ENCODE peak calls at places on chromosome 14, in four cellular contexts. R is Peyer's patch, B is GM12878, K is A549. D is an unnamed sample.
A peak's percentile ranks its signal among the peaks of the same experiment; 100 is the strongest.

GRCh38 chr14:80005561-80005960 is 205.7 kb downstream of the DIO2 start:
- DNase-seq in R (no peak), B (no peak), K (no peak), D (no peak)

GRCh38 chr14:45968037-45968436 is 683.5 kb downstream of the RPL10L start:
- DNase-seq in K (no peak), R (no peak), B (no peak), D (no peak)

GRCh38 chr14:102829106-102829505 is 51.9 kb downstream of the TRAF3 start:
- DNase-seq in B (no peak), K (no peak), R (no peak), D (no peak)

GRCh38 chr14:65840786-65841185 is 428.3 kb downstream of the FUT8 start:
- DNase-seq in B (no peak), R (no peak), K (no peak), D (no peak)

GRCh38 chr14:52015411-52016030 is 26.2 kb downstream of the RTRAF start:
- DNase-seq in B (no peak), K (peak; percentile 39), R (no peak), D (no peak)

GRCh38 chr14:53927171-53927570 is 29.5 kb downstream of the BMP4 start:
- DNase-seq in B (no peak), R (no peak), K (no peak), D (no peak)

GRCh38 chr14:22845821-22846625 is 9.6 kb downstream of the MMP14 start:
- DNase-seq in B (no peak), K (no peak), R (no peak), D (no peak)

GRCh38 chr14:98684486-98684885 is 587.5 kb downstream of the BCL11B start:
- DNase-seq in K (no peak), B (no peak), R (no peak), D (no peak)

GRCh38 chr14:105255021-105255507 is 6.7 kb downstream of the BTBD6 start:
- DNase-seq in B (no peak), K (no peak), R (no peak), D (no peak)

GRCh38 chr14:33714527-33715222 is 236.2 kb downstream of the EGLN3 start:
- DNase-seq in R (no peak), B (no peak), K (no peak), D (no peak)

GRCh38 chr14:49972199-49972671 is 79.4 kb downstream of the ARF6 start:
- DNase-seq in R (no peak), B (no peak), K (peak; percentile 66), D (no peak)

GRCh38 chr14:49975286-49975685 is 82.4 kb downstream of the ARF6 start:
- DNase-seq in K (peak; percentile 83), R (peak; percentile 51), B (no peak), D (no peak)

GRCh38 chr14:49971156-49972141 is 78.6 kb downstream of the ARF6 start:
- DNase-seq in R (peak; percentile 84), B (peak; percentile 89), K (no peak), D (no peak)

GRCh38 chr14:49970474-49971147 is 77.7 kb downstream of the ARF6 start:
- DNase-seq in B (no peak), K (no peak), R (no peak), D (no peak)

GRCh38 chr14:49972840-49973239 is 80.0 kb downstream of the ARF6 start:
- DNase-seq in R (peak; percentile 72), B (no peak), K (peak; percentile 88), D (peak; percentile 54)
- TF ChIP-seq POLR2A in R (peak; percentile 26), B (no peak), K (no peak), D (no peak)

GRCh38 chr14:90381011-90381790 is 15.6 kb upstream of the CALM1 start:
- DNase-seq in K (no peak), R (peak; percentile 71), B (no peak), D (peak; percentile 59)
- TF ChIP-seq POLR2A in K (no peak), R (peak; percentile 72), B (no peak), D (no peak)

DNA sequence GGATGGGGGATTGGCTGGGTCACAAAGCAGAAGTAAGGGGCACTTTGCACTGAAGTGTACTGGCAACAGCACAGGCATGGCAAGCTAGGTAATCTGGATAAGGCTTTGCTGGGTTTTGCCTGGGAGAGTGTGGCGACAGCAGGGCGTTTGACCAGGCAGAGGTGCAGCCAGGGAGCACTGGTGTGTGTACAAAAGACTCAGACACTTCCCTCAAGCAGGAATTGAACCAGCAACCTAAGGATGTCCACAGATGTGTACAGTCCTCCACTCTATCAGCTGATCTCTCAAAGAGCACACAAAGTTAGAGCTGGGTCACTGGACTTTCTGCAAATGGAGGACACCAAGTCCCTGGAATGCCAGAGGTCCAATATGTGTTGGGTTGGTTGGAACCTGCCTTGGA is 15.4 kb upstream of the RNASE4 start:
- DNase-seq in R (no peak), K (peak; percentile 63), B (no peak), D (no peak)
- TF ChIP-seq POLR2A in R (no peak), K (no peak), B (no peak), D (no peak)

DNA sequence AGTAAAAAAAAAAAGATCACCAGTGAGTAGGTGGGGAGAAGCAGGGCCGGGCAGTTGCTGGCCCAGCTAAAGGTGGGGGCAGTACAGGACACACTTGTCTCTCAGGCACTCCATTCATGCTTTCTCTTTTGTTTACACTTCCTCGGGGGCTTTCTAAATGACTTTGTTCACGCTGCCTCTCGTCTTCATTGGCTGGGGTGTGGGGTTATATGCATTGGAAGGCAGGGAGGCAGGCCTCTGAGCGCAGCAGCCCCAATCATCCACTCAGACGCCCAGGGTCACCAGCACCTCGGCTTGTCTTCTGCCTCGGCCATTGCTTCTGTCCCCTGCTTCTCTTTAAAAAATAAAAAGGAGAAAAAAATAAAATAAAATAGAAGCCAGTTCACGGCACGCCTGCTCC is 369 bp downstream of the TGFB3 start:
- DNase-seq in K (no peak), R (no peak), B (peak; percentile 60), D (peak; percentile 36)
- TF ChIP-seq POLR2A in K (no peak), R (no peak), B (no peak), D (no peak)

DNA sequence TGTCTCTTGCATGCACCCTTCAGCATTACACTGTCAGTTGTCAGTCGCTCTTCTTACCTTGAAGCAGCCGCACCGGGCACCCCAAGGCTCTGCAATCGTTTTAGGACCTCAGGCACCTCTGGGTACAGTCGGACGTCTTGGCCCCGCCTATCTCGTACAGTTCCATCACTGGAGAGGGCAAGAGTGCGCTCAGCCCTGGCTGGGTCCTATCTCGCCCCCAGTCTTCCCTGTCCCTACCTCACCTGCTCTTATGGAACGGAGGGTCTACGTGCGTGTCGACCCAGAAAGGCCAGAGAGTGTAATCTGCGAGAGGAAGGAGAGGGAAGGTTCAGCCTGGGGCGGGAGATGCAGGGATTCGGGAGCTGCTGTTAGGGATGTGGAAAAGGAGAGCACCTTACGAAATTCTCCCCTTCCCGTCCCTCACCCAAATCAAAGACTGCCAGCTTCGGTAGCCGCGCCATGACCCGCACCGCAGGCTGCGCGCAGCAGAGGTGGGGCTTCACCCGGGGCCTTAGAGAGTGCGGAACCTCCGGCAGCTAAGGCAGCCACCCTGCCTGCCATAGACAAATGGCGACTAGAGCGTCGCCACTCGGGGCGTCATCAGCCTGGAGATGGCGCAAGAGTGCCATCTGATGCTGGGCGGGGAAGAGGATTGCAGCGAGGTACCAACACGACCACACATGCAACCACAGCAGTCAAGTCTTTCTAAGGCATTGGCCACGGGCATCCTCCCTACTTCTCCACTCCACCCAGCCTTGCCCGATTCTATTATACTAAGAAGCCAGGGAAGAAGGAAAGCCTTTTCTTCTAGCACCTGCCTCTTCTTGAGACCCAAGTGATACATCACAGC is at the start of gene MDP1:
- DNase-seq in R (peak; percentile 94), K (peak; percentile 90), B (peak; percentile 79), D (peak; percentile 81)
- TF ChIP-seq POLR2A in R (peak; percentile 76), K (peak; percentile 86), B (peak; percentile 93), D (peak; percentile 66)

GRCh38 chr14:76902591-76902990 is 76.4 kb downstream of the LRRC74A start:
- DNase-seq in K (no peak), R (no peak), B (no peak), D (no peak)

GRCh38 chr14:76904100-76904739 is 78.0 kb downstream of the LRRC74A start:
- DNase-seq in K (peak; percentile 80), R (peak; percentile 54), B (no peak), D (peak; percentile 72)

GRCh38 chr14:76901171-76902055 is 75.2 kb downstream of the LRRC74A start:
- DNase-seq in B (no peak), K (no peak), R (no peak), D (no peak)

GRCh38 chr14:76908834-76909233 is 82.6 kb downstream of the LRRC74A start:
- DNase-seq in K (peak; percentile 80), B (peak; percentile 45), R (peak; percentile 86), D (no peak)

GRCh38 chr14:76904740-76905569 is 78.7 kb downstream of the LRRC74A start:
- DNase-seq in R (peak; percentile 88), K (peak; percentile 99), B (peak; percentile 84), D (peak; percentile 71)
- TF ChIP-seq POLR2A in R (no peak), K (no peak), B (no peak), D (no peak)